ENCODE peak calls at places on chromosomes 4 and X, in eight cellular contexts. One of them, this sample, is unnamed.

GRCh38 chr4:140113653-140114052 is 40.3 kb downstream of the MAML3 start:
- DNase-seq in cardiac fibroblast: no peak
- DNase-seq in stimulated activated CD8-positive, alpha-beta memory T cell treated with anti-CD3 and anti-CD28 coated beads, Interleukin-7, amount 100 ng/mL, for 24 hours: no peak
- DNase-seq in H4: no peak
- DNase-seq in activated T-cell treated with anti-CD3 and anti-CD28 coated beads for 1 hour: no peak
- DNase-seq in cerebellar cortex: peak
- DNase-seq in germinal center: no peak
- DNase-seq in foreskin fibroblast: no peak
- DNase-seq in this sample: no peak

GRCh38 chr4:104015680-104016079 is 295.9 kb upstream of the TACR3 start:
- DNase-seq in cardiac fibroblast: peak
- DNase-seq in stimulated activated CD8-positive, alpha-beta memory T cell treated with anti-CD3 and anti-CD28 coated beads, Interleukin-7, amount 100 ng/mL, for 24 hours: no peak
- DNase-seq in foreskin fibroblast: no peak
- DNase-seq in H4: peak
- DNase-seq in germinal center: no peak
- DNase-seq in activated T-cell treated with anti-CD3 and anti-CD28 coated beads for 1 hour: no peak
- DNase-seq in cerebellar cortex: peak
- DNase-seq in this sample: no peak

GRCh38 chr4:133320576-133321170 is 171.6 kb downstream of the PCDH10 start:
- DNase-seq in activated T-cell treated with anti-CD3 and anti-CD28 coated beads for 1 hour: no peak
- DNase-seq in foreskin fibroblast: peak
- DNase-seq in cardiac fibroblast: peak
- DNase-seq in H4: peak
- DNase-seq in stimulated activated CD8-positive, alpha-beta memory T cell treated with anti-CD3 and anti-CD28 coated beads, Interleukin-7, amount 100 ng/mL, for 24 hours: no peak
- DNase-seq in cerebellar cortex: peak
- DNase-seq in germinal center: no peak
- DNase-seq in this sample: no peak

GRCh38 chr4:35125995-35126712 is 1118.2 kb downstream of the ARAP2 start:
- DNase-seq in foreskin fibroblast: peak
- DNase-seq in activated T-cell treated with anti-CD3 and anti-CD28 coated beads for 1 hour: no peak
- DNase-seq in cerebellar cortex: peak
- DNase-seq in H4: no peak
- DNase-seq in germinal center: no peak
- DNase-seq in stimulated activated CD8-positive, alpha-beta memory T cell treated with anti-CD3 and anti-CD28 coated beads, Interleukin-7, amount 100 ng/mL, for 24 hours: no peak
- DNase-seq in cardiac fibroblast: no peak
- DNase-seq in this sample: no peak

GRCh38 chrX:69082055-69082752 is 83.0 kb downstream of the PJA1 start:
- DNase-seq in activated T-cell treated with anti-CD3 and anti-CD28 coated beads for 1 hour: no peak
- DNase-seq in H4: no peak
- DNase-seq in foreskin fibroblast: no peak
- DNase-seq in cerebellar cortex: no peak
- DNase-seq in stimulated activated CD8-positive, alpha-beta memory T cell treated with anti-CD3 and anti-CD28 coated beads, Interleukin-7, amount 100 ng/mL, for 24 hours: no peak
- DNase-seq in germinal center: no peak
- DNase-seq in cardiac fibroblast: no peak
- DNase-seq in this sample: no peak

GRCh38 chrX:151365579-151365978 is 31.4 kb upstream of the VMA21 start:
- DNase-seq in foreskin fibroblast: no peak
- DNase-seq in germinal center: no peak
- DNase-seq in stimulated activated CD8-positive, alpha-beta memory T cell treated with anti-CD3 and anti-CD28 coated beads, Interleukin-7, amount 100 ng/mL, for 24 hours: no peak
- DNase-seq in cerebellar cortex: no peak
- DNase-seq in activated T-cell treated with anti-CD3 and anti-CD28 coated beads for 1 hour: no peak
- DNase-seq in cardiac fibroblast: no peak
- DNase-seq in H4: no peak
- DNase-seq in this sample: no peak

GRCh38 chr4:174591243-174592021 is 69.1 kb upstream of the HPGD start:
- DNase-seq in H4: no peak
- DNase-seq in foreskin fibroblast: no peak
- DNase-seq in cardiac fibroblast: no peak
- DNase-seq in germinal center: no peak
- DNase-seq in stimulated activated CD8-positive, alpha-beta memory T cell treated with anti-CD3 and anti-CD28 coated beads, Interleukin-7, amount 100 ng/mL, for 24 hours: no peak
- DNase-seq in activated T-cell treated with anti-CD3 and anti-CD28 coated beads for 1 hour: no peak
- DNase-seq in cerebellar cortex: no peak
- DNase-seq in this sample: no peak

GRCh38 chr4:22115262-22115661 is 166.7 kb upstream of the KCNIP4 start:
- DNase-seq in stimulated activated CD8-positive, alpha-beta memory T cell treated with anti-CD3 and anti-CD28 coated beads, Interleukin-7, amount 100 ng/mL, for 24 hours: no peak
- DNase-seq in activated T-cell treated with anti-CD3 and anti-CD28 coated beads for 1 hour: no peak
- DNase-seq in cardiac fibroblast: no peak
- DNase-seq in foreskin fibroblast: no peak
- DNase-seq in germinal center: no peak
- DNase-seq in cerebellar cortex: no peak
- DNase-seq in H4: no peak
- DNase-seq in this sample: no peak

GRCh38 chrX:103685396-103685795 is 1.1 kb downstream of the MORF4L2 start:
- DNase-seq in germinal center: no peak
- DNase-seq in stimulated activated CD8-positive, alpha-beta memory T cell treated with anti-CD3 and anti-CD28 coated beads, Interleukin-7, amount 100 ng/mL, for 24 hours: no peak
- DNase-seq in foreskin fibroblast: peak
- DNase-seq in activated T-cell treated with anti-CD3 and anti-CD28 coated beads for 1 hour: no peak
- DNase-seq in cerebellar cortex: no peak
- DNase-seq in H4: no peak
- DNase-seq in cardiac fibroblast: no peak
- DNase-seq in this sample: no peak

GRCh38 chr4:182555997-182556418 is 312.8 kb downstream of the TENM3 start:
- DNase-seq in H4: peak
- DNase-seq in activated T-cell treated with anti-CD3 and anti-CD28 coated beads for 1 hour: no peak
- DNase-seq in cerebellar cortex: peak
- DNase-seq in foreskin fibroblast: peak
- DNase-seq in cardiac fibroblast: peak
- DNase-seq in stimulated activated CD8-positive, alpha-beta memory T cell treated with anti-CD3 and anti-CD28 coated beads, Interleukin-7, amount 100 ng/mL, for 24 hours: no peak
- DNase-seq in germinal center: no peak
- DNase-seq in this sample: peak

GRCh38 chr4:85744950-85745349 is 270.0 kb downstream of the ARHGAP24 start:
- DNase-seq in H4: peak
- DNase-seq in germinal center: no peak
- DNase-seq in activated T-cell treated with anti-CD3 and anti-CD28 coated beads for 1 hour: no peak
- DNase-seq in foreskin fibroblast: no peak
- DNase-seq in stimulated activated CD8-positive, alpha-beta memory T cell treated with anti-CD3 and anti-CD28 coated beads, Interleukin-7, amount 100 ng/mL, for 24 hours: no peak
- DNase-seq in cardiac fibroblast: peak
- DNase-seq in cerebellar cortex: no peak
- DNase-seq in this sample: peak

GRCh38 chr4:52199574-52200338 is 148.7 kb downstream of the SPATA18 start:
- DNase-seq in cardiac fibroblast: peak
- DNase-seq in germinal center: no peak
- DNase-seq in H4: no peak
- DNase-seq in stimulated activated CD8-positive, alpha-beta memory T cell treated with anti-CD3 and anti-CD28 coated beads, Interleukin-7, amount 100 ng/mL, for 24 hours: no peak
- DNase-seq in activated T-cell treated with anti-CD3 and anti-CD28 coated beads for 1 hour: no peak
- DNase-seq in foreskin fibroblast: peak
- DNase-seq in cerebellar cortex: no peak
- DNase-seq in this sample: peak

GRCh38 chrX:124332481-124333424 is at the start of gene TEX13D:
- DNase-seq in H4: no peak
- DNase-seq in cardiac fibroblast: no peak
- DNase-seq in activated T-cell treated with anti-CD3 and anti-CD28 coated beads for 1 hour: no peak
- DNase-seq in germinal center: no peak
- DNase-seq in foreskin fibroblast: no peak
- DNase-seq in cerebellar cortex: no peak
- DNase-seq in stimulated activated CD8-positive, alpha-beta memory T cell treated with anti-CD3 and anti-CD28 coated beads, Interleukin-7, amount 100 ng/mL, for 24 hours: no peak
- DNase-seq in this sample: no peak

GRCh38 chr4:157220026-157220881 is at the start of gene GRIA2:
- DNase-seq in cardiac fibroblast: peak
- DNase-seq in stimulated activated CD8-positive, alpha-beta memory T cell treated with anti-CD3 and anti-CD28 coated beads, Interleukin-7, amount 100 ng/mL, for 24 hours: no peak
- DNase-seq in activated T-cell treated with anti-CD3 and anti-CD28 coated beads for 1 hour: no peak
- DNase-seq in germinal center: no peak
- DNase-seq in H4: peak
- DNase-seq in foreskin fibroblast: peak
- DNase-seq in cerebellar cortex: peak
- DNase-seq in this sample: no peak

GRCh38 chrX:145292208-145292607 is 44.9 kb downstream of the SPANXN1 start:
- DNase-seq in activated T-cell treated with anti-CD3 and anti-CD28 coated beads for 1 hour: no peak
- DNase-seq in cerebellar cortex: no peak
- DNase-seq in cardiac fibroblast: no peak
- DNase-seq in germinal center: no peak
- DNase-seq in foreskin fibroblast: no peak
- DNase-seq in H4: peak
- DNase-seq in stimulated activated CD8-positive, alpha-beta memory T cell treated with anti-CD3 and anti-CD28 coated beads, Interleukin-7, amount 100 ng/mL, for 24 hours: no peak
- DNase-seq in this sample: peak

GRCh38 chr4:81235982-81236749 is 21.1 kb upstream of the PRKG2 start:
- DNase-seq in germinal center: no peak
- DNase-seq in activated T-cell treated with anti-CD3 and anti-CD28 coated beads for 1 hour: no peak
- DNase-seq in cerebellar cortex: no peak
- DNase-seq in foreskin fibroblast: peak
- DNase-seq in cardiac fibroblast: no peak
- DNase-seq in stimulated activated CD8-positive, alpha-beta memory T cell treated with anti-CD3 and anti-CD28 coated beads, Interleukin-7, amount 100 ng/mL, for 24 hours: no peak
- DNase-seq in H4: no peak
- DNase-seq in this sample: no peak

GRCh38 chr4:101256222-101256621 is 91.1 kb downstream of the PPP3CA start:
- DNase-seq in cerebellar cortex: no peak
- DNase-seq in activated T-cell treated with anti-CD3 and anti-CD28 coated beads for 1 hour: no peak
- DNase-seq in cardiac fibroblast: no peak
- DNase-seq in stimulated activated CD8-positive, alpha-beta memory T cell treated with anti-CD3 and anti-CD28 coated beads, Interleukin-7, amount 100 ng/mL, for 24 hours: no peak
- DNase-seq in H4: no peak
- DNase-seq in foreskin fibroblast: no peak
- DNase-seq in germinal center: no peak
- DNase-seq in this sample: no peak

GRCh38 chrX:143115466-143115865 is 89.7 kb downstream of the SPANXN4 start:
- DNase-seq in cardiac fibroblast: no peak
- DNase-seq in activated T-cell treated with anti-CD3 and anti-CD28 coated beads for 1 hour: no peak
- DNase-seq in cerebellar cortex: no peak
- DNase-seq in germinal center: no peak
- DNase-seq in foreskin fibroblast: no peak
- DNase-seq in stimulated activated CD8-positive, alpha-beta memory T cell treated with anti-CD3 and anti-CD28 coated beads, Interleukin-7, amount 100 ng/mL, for 24 hours: no peak
- DNase-seq in H4: no peak
- DNase-seq in this sample: no peak

GRCh38 chr4:103451341-103451740 is 253.2 kb upstream of the CENPE start:
- DNase-seq in foreskin fibroblast: no peak
- DNase-seq in stimulated activated CD8-positive, alpha-beta memory T cell treated with anti-CD3 and anti-CD28 coated beads, Interleukin-7, amount 100 ng/mL, for 24 hours: no peak
- DNase-seq in cerebellar cortex: no peak
- DNase-seq in activated T-cell treated with anti-CD3 and anti-CD28 coated beads for 1 hour: no peak
- DNase-seq in H4: no peak
- DNase-seq in cardiac fibroblast: no peak
- DNase-seq in germinal center: no peak
- DNase-seq in this sample: no peak

GRCh38 chrX:69158166-69159040 is 6.8 kb downstream of the PJA1 start:
- DNase-seq in germinal center: peak
- DNase-seq in activated T-cell treated with anti-CD3 and anti-CD28 coated beads for 1 hour: peak
- DNase-seq in stimulated activated CD8-positive, alpha-beta memory T cell treated with anti-CD3 and anti-CD28 coated beads, Interleukin-7, amount 100 ng/mL, for 24 hours: no peak
- DNase-seq in cerebellar cortex: peak
- DNase-seq in cardiac fibroblast: peak
- DNase-seq in foreskin fibroblast: peak
- DNase-seq in H4: peak
- DNase-seq in this sample: peak

GRCh38 chr4:134944115-134944514 is 742.5 kb upstream of the PABPC4L start:
- DNase-seq in foreskin fibroblast: no peak
- DNase-seq in stimulated activated CD8-positive, alpha-beta memory T cell treated with anti-CD3 and anti-CD28 coated beads, Interleukin-7, amount 100 ng/mL, for 24 hours: no peak
- DNase-seq in activated T-cell treated with anti-CD3 and anti-CD28 coated beads for 1 hour: no peak
- DNase-seq in cerebellar cortex: no peak
- DNase-seq in cardiac fibroblast: no peak
- DNase-seq in H4: no peak
- DNase-seq in germinal center: no peak
- DNase-seq in this sample: no peak

GRCh38 chr4:105765690-105766407 is 57.3 kb downstream of the GSTCD start:
- DNase-seq in cerebellar cortex: no peak
- DNase-seq in activated T-cell treated with anti-CD3 and anti-CD28 coated beads for 1 hour: no peak
- DNase-seq in H4: peak
- DNase-seq in foreskin fibroblast: peak
- DNase-seq in germinal center: no peak
- DNase-seq in cardiac fibroblast: peak
- DNase-seq in stimulated activated CD8-positive, alpha-beta memory T cell treated with anti-CD3 and anti-CD28 coated beads, Interleukin-7, amount 100 ng/mL, for 24 hours: no peak
- DNase-seq in this sample: peak